ENCODE peak calls at places on chromosomes 13 and 19, in nine cellular contexts. One of them, this sample, is unnamed.

GRCh38 chr13:48853381-48854102 is 122.2 kb upstream of the FNDC3A start:
- DNase-seq in adrenal gland: no peak
- DNase-seq in lower leg skin: no peak
- DNase-seq in A549: no peak
- DNase-seq in gastrocnemius medialis: no peak
- DNase-seq in prostate gland: no peak
- DNase-seq in suprapubic skin: no peak
- DNase-seq in IMR-90: peak; percentile 67
- DNase-seq in tibial nerve: no peak
- DNase-seq in this sample: no peak

GRCh38 chr19:54310543-54310942 is 2.4 kb downstream of the LILRA5 start:
- DNase-seq in A549: no peak
- DNase-seq in suprapubic skin: no peak
- DNase-seq in prostate gland: no peak
- DNase-seq in tibial nerve: no peak
- DNase-seq in adrenal gland: no peak
- DNase-seq in gastrocnemius medialis: no peak
- DNase-seq in lower leg skin: no peak
- DNase-seq in IMR-90: no peak
- DNase-seq in this sample: no peak

GRCh38 chr13:25901460-25902376 is 150.1 kb downstream of the SHISA2 start:
- DNase-seq in suprapubic skin: no peak
- DNase-seq in IMR-90: peak; percentile 11
- DNase-seq in A549: no peak
- DNase-seq in gastrocnemius medialis: no peak
- DNase-seq in lower leg skin: no peak
- DNase-seq in prostate gland: peak; percentile 74
- DNase-seq in tibial nerve: no peak
- DNase-seq in adrenal gland: no peak
- DNase-seq in this sample: no peak

GRCh38 chr19:19105365-19106060 is 32.8 kb downstream of the TMEM161A start:
- DNase-seq in adrenal gland: peak; percentile 77
- DNase-seq in tibial nerve: no peak
- DNase-seq in gastrocnemius medialis: no peak
- DNase-seq in suprapubic skin: no peak
- DNase-seq in IMR-90: no peak
- DNase-seq in lower leg skin: no peak
- DNase-seq in prostate gland: peak; percentile 39
- DNase-seq in A549: peak; percentile 48
- DNase-seq in this sample: no peak

GRCh38 chr13:21641629-21642028 is 29.2 kb upstream of the FGF9 start:
- DNase-seq in A549: no peak
- DNase-seq in tibial nerve: no peak
- DNase-seq in prostate gland: no peak
- DNase-seq in suprapubic skin: no peak
- DNase-seq in IMR-90: no peak
- DNase-seq in gastrocnemius medialis: no peak
- DNase-seq in adrenal gland: no peak
- DNase-seq in lower leg skin: no peak
- DNase-seq in this sample: no peak

GRCh38 chr13:113782472-113782871 is 23.4 kb downstream of the TMEM255B start:
- DNase-seq in IMR-90: no peak
- DNase-seq in tibial nerve: no peak
- DNase-seq in lower leg skin: no peak
- DNase-seq in gastrocnemius medialis: no peak
- DNase-seq in suprapubic skin: no peak
- DNase-seq in A549: no peak
- DNase-seq in prostate gland: no peak
- DNase-seq in adrenal gland: no peak
- DNase-seq in this sample: no peak

GRCh38 chr13:110525328-110526319 is 35.9 kb downstream of the RAB20 start:
- DNase-seq in gastrocnemius medialis: peak; percentile 46
- DNase-seq in A549: no peak
- DNase-seq in prostate gland: no peak
- DNase-seq in lower leg skin: no peak
- DNase-seq in adrenal gland: peak; percentile 84
- DNase-seq in IMR-90: no peak
- DNase-seq in suprapubic skin: no peak
- DNase-seq in tibial nerve: no peak
- DNase-seq in this sample: no peak

GRCh38 chr13:72960541-72960940 is 98.3 kb upstream of the KLF5 start:
- DNase-seq in adrenal gland: no peak
- DNase-seq in IMR-90: no peak
- DNase-seq in lower leg skin: no peak
- DNase-seq in prostate gland: peak; percentile 35
- DNase-seq in suprapubic skin: no peak
- DNase-seq in A549: no peak
- DNase-seq in tibial nerve: no peak
- DNase-seq in gastrocnemius medialis: no peak
- DNase-seq in this sample: no peak

GRCh38 chr13:111382877-111383276 is 62.4 kb downstream of the TEX29 start:
- DNase-seq in lower leg skin: no peak
- DNase-seq in prostate gland: no peak
- DNase-seq in suprapubic skin: no peak
- DNase-seq in gastrocnemius medialis: no peak
- DNase-seq in adrenal gland: peak; percentile 3
- DNase-seq in A549: no peak
- DNase-seq in tibial nerve: no peak
- DNase-seq in IMR-90: no peak
- DNase-seq in this sample: no peak

GRCh38 chr19:1416014-1416841 is 8.8 kb downstream of the DAZAP1 start:
- DNase-seq in A549: no peak
- DNase-seq in IMR-90: peak; percentile 31
- DNase-seq in adrenal gland: no peak
- DNase-seq in suprapubic skin: no peak
- DNase-seq in tibial nerve: no peak
- DNase-seq in gastrocnemius medialis: peak; percentile 43
- DNase-seq in lower leg skin: no peak
- DNase-seq in prostate gland: no peak
- DNase-seq in this sample: no peak

DNA sequence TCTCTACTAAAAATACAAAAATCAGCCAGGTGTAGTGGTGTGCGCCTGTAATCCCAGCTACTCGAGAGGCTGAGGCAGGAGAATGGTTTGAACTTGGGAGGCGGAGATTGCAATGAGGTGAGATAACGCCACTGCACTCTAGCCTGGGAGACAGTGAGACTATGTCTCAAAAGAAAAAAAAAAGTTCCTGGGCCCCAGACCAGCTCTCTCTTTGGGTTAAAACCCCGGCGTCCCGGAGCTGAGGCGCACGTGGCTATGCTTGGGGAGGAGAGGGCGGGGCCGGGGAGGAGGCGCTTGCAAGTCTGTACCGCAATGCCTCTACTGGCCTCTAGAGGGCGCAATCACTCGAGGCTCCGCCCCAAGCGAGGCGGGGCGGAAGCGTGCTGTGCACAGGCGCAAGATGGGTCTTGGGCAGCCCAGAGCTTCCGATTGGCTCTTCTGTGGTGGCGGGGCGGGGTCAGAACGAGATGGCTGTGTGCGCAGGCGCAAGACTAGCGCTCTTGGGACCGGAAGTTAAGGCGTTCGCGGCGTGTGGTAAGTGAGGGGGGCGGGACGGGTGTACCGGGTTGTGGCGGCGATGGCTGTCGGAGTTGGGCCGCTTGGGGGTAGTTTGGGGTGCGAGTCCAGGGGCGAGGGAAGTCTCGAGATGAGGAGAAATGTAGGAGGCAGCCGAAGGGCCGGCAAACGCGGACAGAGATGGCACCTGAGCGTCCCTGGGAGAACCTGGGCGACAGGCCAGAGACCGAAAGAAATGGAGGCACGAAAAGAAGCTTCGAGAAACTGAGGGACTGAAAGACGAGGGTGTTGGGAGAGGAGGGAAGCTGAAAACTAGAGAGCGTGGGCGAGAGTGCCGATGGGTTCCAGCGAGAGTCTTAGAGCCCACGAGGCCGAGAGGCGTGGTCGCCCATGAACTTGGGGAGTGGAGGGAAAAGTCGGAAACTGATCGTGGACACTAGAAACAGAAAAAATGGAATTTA is at the start of gene DHX34:
- DNase-seq in suprapubic skin: peak; percentile 99
- DNase-seq in lower leg skin: peak; percentile 98
- DNase-seq in tibial nerve: peak; percentile 97
- DNase-seq in gastrocnemius medialis: peak; percentile 99
- DNase-seq in A549: peak; percentile 100
- DNase-seq in IMR-90: peak; percentile 99
- DNase-seq in adrenal gland: peak; percentile 99
- DNase-seq in prostate gland: peak; percentile 96
- DNase-seq in this sample: peak; percentile 90
- TF ChIP-seq POLR2A in suprapubic skin: no peak
- TF ChIP-seq POLR2A in lower leg skin: no peak
- TF ChIP-seq POLR2A in tibial nerve: peak; percentile 46
- TF ChIP-seq POLR2A in gastrocnemius medialis: peak; percentile 67
- TF ChIP-seq POLR2A in A549: peak; percentile 91
- TF ChIP-seq POLR2A in IMR-90: peak; percentile 69
- TF ChIP-seq POLR2A in adrenal gland: peak; percentile 51
- TF ChIP-seq POLR2A in prostate gland: peak; percentile 62
- TF ChIP-seq POLR2A in this sample: peak; percentile 62

DNA sequence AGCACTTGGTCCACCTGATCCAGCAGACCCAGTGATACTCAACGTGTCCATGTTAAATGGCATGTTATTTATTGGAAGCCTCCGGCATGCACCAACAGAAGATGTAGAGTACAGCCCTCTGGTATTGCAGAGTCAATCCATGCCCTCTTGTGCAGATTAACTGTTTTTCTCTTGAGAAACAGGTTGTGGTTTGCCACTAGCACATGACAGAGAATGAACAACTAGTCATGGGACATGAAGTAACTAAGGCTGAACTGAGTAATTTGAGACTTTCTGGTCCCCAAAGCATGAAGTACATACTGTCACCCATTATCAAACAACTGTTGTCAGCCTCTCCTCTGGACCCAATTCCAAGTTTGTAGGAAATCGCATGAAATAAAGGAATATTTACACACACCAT is 3.2 kb downstream of the ZNF562 start:
- DNase-seq in lower leg skin: no peak
- DNase-seq in tibial nerve: no peak
- DNase-seq in suprapubic skin: no peak
- DNase-seq in prostate gland: no peak
- DNase-seq in gastrocnemius medialis: no peak
- DNase-seq in A549: no peak
- DNase-seq in IMR-90: no peak
- DNase-seq in adrenal gland: no peak
- DNase-seq in this sample: no peak
- TF ChIP-seq POLR2A in lower leg skin: no peak
- TF ChIP-seq POLR2A in tibial nerve: no peak
- TF ChIP-seq POLR2A in suprapubic skin: no peak
- TF ChIP-seq POLR2A in prostate gland: no peak
- TF ChIP-seq POLR2A in gastrocnemius medialis: no peak
- TF ChIP-seq POLR2A in A549: no peak
- TF ChIP-seq POLR2A in IMR-90: no peak
- TF ChIP-seq POLR2A in adrenal gland: no peak
- TF ChIP-seq POLR2A in this sample: no peak

GRCh38 chr19:33301011-33301899 is 1.1 kb downstream of the CEBPA start:
- DNase-seq in gastrocnemius medialis: peak; percentile 52
- DNase-seq in tibial nerve: no peak
- DNase-seq in suprapubic skin: peak; percentile 70
- DNase-seq in prostate gland: peak; percentile 27
- DNase-seq in lower leg skin: no peak
- DNase-seq in adrenal gland: no peak
- DNase-seq in A549: no peak
- DNase-seq in IMR-90: no peak
- DNase-seq in this sample: no peak
- TF ChIP-seq POLR2A in gastrocnemius medialis: no peak
- TF ChIP-seq POLR2A in tibial nerve: no peak
- TF ChIP-seq POLR2A in suprapubic skin: no peak
- TF ChIP-seq POLR2A in prostate gland: peak; percentile 6
- TF ChIP-seq POLR2A in lower leg skin: no peak
- TF ChIP-seq POLR2A in adrenal gland: no peak
- TF ChIP-seq POLR2A in A549: no peak
- TF ChIP-seq POLR2A in IMR-90: no peak
- TF ChIP-seq POLR2A in this sample: no peak

GRCh38 chr19:17125728-17126677 is 50.4 kb downstream of the MYO9B start:
- DNase-seq in lower leg skin: peak; percentile 62
- DNase-seq in suprapubic skin: peak; percentile 78
- DNase-seq in prostate gland: no peak
- DNase-seq in tibial nerve: no peak
- DNase-seq in adrenal gland: peak; percentile 70
- DNase-seq in gastrocnemius medialis: peak; percentile 53
- DNase-seq in A549: no peak
- DNase-seq in IMR-90: peak; percentile 25
- DNase-seq in this sample: no peak
- TF ChIP-seq POLR2A in lower leg skin: no peak
- TF ChIP-seq POLR2A in suprapubic skin: no peak
- TF ChIP-seq POLR2A in prostate gland: no peak
- TF ChIP-seq POLR2A in tibial nerve: no peak
- TF ChIP-seq POLR2A in adrenal gland: no peak
- TF ChIP-seq POLR2A in gastrocnemius medialis: no peak
- TF ChIP-seq POLR2A in A549: no peak
- TF ChIP-seq POLR2A in IMR-90: no peak
- TF ChIP-seq POLR2A in this sample: no peak

DNA sequence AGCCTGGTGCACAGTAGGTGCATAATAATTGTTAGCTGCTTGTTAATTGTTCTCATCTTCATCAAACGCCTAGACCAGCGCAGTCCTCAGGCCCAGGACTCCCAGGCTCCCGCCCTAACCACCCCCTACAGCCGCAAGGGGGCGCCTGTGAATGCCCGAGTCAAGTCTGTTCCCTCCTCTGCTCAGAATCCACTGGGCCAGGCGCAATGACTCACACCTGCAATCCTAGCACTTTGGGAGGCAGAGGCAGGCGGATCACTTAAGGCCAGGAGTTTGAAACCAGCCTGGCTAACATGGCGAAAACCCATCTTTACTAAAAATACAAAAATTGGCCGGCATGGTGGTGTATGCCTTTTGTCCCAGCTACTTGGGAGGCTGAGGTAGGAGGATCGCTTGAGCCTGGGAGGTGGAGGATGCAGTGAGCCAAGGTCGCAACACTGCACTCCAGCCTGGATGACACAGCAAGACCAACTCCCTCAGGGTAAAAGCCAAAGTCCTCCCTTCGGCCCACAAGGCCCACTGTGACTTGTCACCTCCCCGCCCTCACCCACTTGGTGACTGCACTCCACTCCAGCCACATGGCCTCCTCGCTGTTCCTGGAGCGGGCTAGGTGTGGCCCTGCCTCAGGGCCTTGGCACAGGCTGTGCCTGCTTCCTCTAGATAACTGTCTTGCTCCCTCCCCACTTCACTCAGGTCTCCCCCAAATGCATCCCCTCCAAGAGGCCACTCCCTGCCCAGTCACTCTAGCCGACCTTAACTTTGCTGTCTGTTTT is 9.1 kb downstream of the ZNF653 start:
- DNase-seq in A549: peak; percentile 55
- DNase-seq in adrenal gland: peak; percentile 85
- DNase-seq in lower leg skin: no peak
- DNase-seq in suprapubic skin: no peak
- DNase-seq in gastrocnemius medialis: peak; percentile 33
- DNase-seq in tibial nerve: peak; percentile 31
- DNase-seq in IMR-90: peak; percentile 86
- DNase-seq in prostate gland: peak; percentile 21
- DNase-seq in this sample: no peak
- TF ChIP-seq POLR2A in A549: no peak
- TF ChIP-seq POLR2A in adrenal gland: no peak
- TF ChIP-seq POLR2A in lower leg skin: no peak
- TF ChIP-seq POLR2A in suprapubic skin: no peak
- TF ChIP-seq POLR2A in gastrocnemius medialis: no peak
- TF ChIP-seq POLR2A in tibial nerve: no peak
- TF ChIP-seq POLR2A in IMR-90: no peak
- TF ChIP-seq POLR2A in prostate gland: no peak
- TF ChIP-seq POLR2A in this sample: no peak

GRCh38 chr19:16124953-16125352 is 13.3 kb downstream of the RAB8A start:
- DNase-seq in IMR-90: no peak
- DNase-seq in prostate gland: no peak
- DNase-seq in A549: no peak
- DNase-seq in gastrocnemius medialis: no peak
- DNase-seq in suprapubic skin: no peak
- DNase-seq in adrenal gland: no peak
- DNase-seq in tibial nerve: no peak
- DNase-seq in lower leg skin: no peak
- DNase-seq in this sample: no peak
- TF ChIP-seq POLR2A in IMR-90: no peak
- TF ChIP-seq POLR2A in prostate gland: no peak
- TF ChIP-seq POLR2A in A549: no peak
- TF ChIP-seq POLR2A in gastrocnemius medialis: no peak
- TF ChIP-seq POLR2A in suprapubic skin: no peak
- TF ChIP-seq POLR2A in adrenal gland: no peak
- TF ChIP-seq POLR2A in tibial nerve: no peak
- TF ChIP-seq POLR2A in lower leg skin: no peak
- TF ChIP-seq POLR2A in this sample: no peak